ENCODE peak calls at places on chromosomes 16 and 17, in ten cellular contexts. One of them, this sample, is unnamed.
A peak's percentile ranks its signal among the peaks of the same experiment; 100 is the strongest.

GRCh38 chr16:8569650-8570338 is 20.5 kb downstream of the TMEM114 start:
- DNase-seq in A549: no peak
- DNase-seq in Peyer's patch: no peak
- DNase-seq in esophagus squamous epithelium: no peak
- DNase-seq in prostate gland: no peak
- DNase-seq in HCT116: no peak
- DNase-seq in lower leg skin: no peak
- DNase-seq in breast epithelium: no peak
- DNase-seq in adrenal gland: no peak
- DNase-seq in stomach: no peak
- DNase-seq in this sample: no peak

GRCh38 chr16:23353440-23353839 is 51.3 kb downstream of the SCNN1B start:
- DNase-seq in A549: no peak
- DNase-seq in Peyer's patch: no peak
- DNase-seq in esophagus squamous epithelium: no peak
- DNase-seq in prostate gland: no peak
- DNase-seq in HCT116: no peak
- DNase-seq in lower leg skin: no peak
- DNase-seq in breast epithelium: no peak
- DNase-seq in adrenal gland: no peak
- DNase-seq in stomach: no peak
- DNase-seq in this sample: no peak

GRCh38 chr17:61323696-61324539 is 75.7 kb upstream of the TBX2 start:
- DNase-seq in A549: peak; percentile 51
- DNase-seq in Peyer's patch: no peak
- DNase-seq in esophagus squamous epithelium: no peak
- DNase-seq in prostate gland: no peak
- DNase-seq in HCT116: no peak
- DNase-seq in lower leg skin: no peak
- DNase-seq in breast epithelium: no peak
- DNase-seq in adrenal gland: no peak
- DNase-seq in stomach: no peak
- DNase-seq in this sample: no peak

GRCh38 chr17:2064980-2065785 is 10.3 kb downstream of the HIC1 start:
- DNase-seq in A549: peak; percentile 59
- DNase-seq in Peyer's patch: no peak
- DNase-seq in esophagus squamous epithelium: no peak
- DNase-seq in prostate gland: no peak
- DNase-seq in HCT116: no peak
- DNase-seq in lower leg skin: no peak
- DNase-seq in breast epithelium: no peak
- DNase-seq in adrenal gland: peak; percentile 71
- DNase-seq in stomach: no peak
- DNase-seq in this sample: no peak

GRCh38 chr16:78390070-78390469 is 290.6 kb downstream of the WWOX start:
- DNase-seq in A549: no peak
- DNase-seq in Peyer's patch: no peak
- DNase-seq in esophagus squamous epithelium: no peak
- DNase-seq in prostate gland: no peak
- DNase-seq in HCT116: no peak
- DNase-seq in lower leg skin: no peak
- DNase-seq in breast epithelium: no peak
- DNase-seq in adrenal gland: no peak
- DNase-seq in stomach: no peak
- DNase-seq in this sample: no peak

GRCh38 chr17:59221159-59221847 is 992 bp downstream of the GDPD1 start:
- DNase-seq in A549: no peak
- DNase-seq in Peyer's patch: no peak
- DNase-seq in esophagus squamous epithelium: no peak
- DNase-seq in prostate gland: no peak
- DNase-seq in HCT116: no peak
- DNase-seq in lower leg skin: no peak
- DNase-seq in breast epithelium: no peak
- DNase-seq in adrenal gland: no peak
- DNase-seq in stomach: no peak
- DNase-seq in this sample: no peak

GRCh38 chr17:17445925-17446665 is 30.7 kb upstream of the MED9 start:
- DNase-seq in A549: peak; percentile 98
- DNase-seq in Peyer's patch: peak; percentile 51
- DNase-seq in esophagus squamous epithelium: no peak
- DNase-seq in prostate gland: peak; percentile 76
- DNase-seq in HCT116: peak; percentile 76
- DNase-seq in lower leg skin: peak; percentile 43
- DNase-seq in breast epithelium: peak; percentile 76
- DNase-seq in adrenal gland: no peak
- DNase-seq in stomach: peak; percentile 83
- DNase-seq in this sample: peak; percentile 94

GRCh38 chr16:87487361-87487924 is 5.4 kb downstream of the ZCCHC14 start:
- DNase-seq in A549: no peak
- DNase-seq in Peyer's patch: peak; percentile 82
- DNase-seq in esophagus squamous epithelium: no peak
- DNase-seq in prostate gland: no peak
- DNase-seq in HCT116: peak; percentile 69
- DNase-seq in lower leg skin: peak; percentile 55
- DNase-seq in breast epithelium: peak; percentile 43
- DNase-seq in adrenal gland: peak; percentile 75
- DNase-seq in stomach: peak; percentile 79
- DNase-seq in this sample: no peak

GRCh38 chr17:43465049-43465448 is 18.7 kb upstream of the DHX8 start:
- DNase-seq in A549: no peak
- DNase-seq in Peyer's patch: no peak
- DNase-seq in esophagus squamous epithelium: no peak
- DNase-seq in prostate gland: no peak
- DNase-seq in HCT116: no peak
- DNase-seq in lower leg skin: no peak
- DNase-seq in breast epithelium: no peak
- DNase-seq in adrenal gland: no peak
- DNase-seq in stomach: no peak
- DNase-seq in this sample: no peak
- TF ChIP-seq POLR2A in A549: no peak
- TF ChIP-seq POLR2A in Peyer's patch: no peak
- TF ChIP-seq POLR2A in esophagus squamous epithelium: no peak
- TF ChIP-seq POLR2A in prostate gland: no peak
- TF ChIP-seq POLR2A in HCT116: no peak
- TF ChIP-seq POLR2A in lower leg skin: no peak
- TF ChIP-seq POLR2A in breast epithelium: no peak
- TF ChIP-seq POLR2A in adrenal gland: no peak
- TF ChIP-seq POLR2A in stomach: no peak
- TF ChIP-seq POLR2A in this sample: no peak

GRCh38 chr16:14602443-14602963 is 27.6 kb downstream of the PARN start:
- DNase-seq in A549: no peak
- DNase-seq in Peyer's patch: no peak
- DNase-seq in esophagus squamous epithelium: no peak
- DNase-seq in prostate gland: no peak
- DNase-seq in HCT116: no peak
- DNase-seq in lower leg skin: no peak
- DNase-seq in breast epithelium: no peak
- DNase-seq in adrenal gland: no peak
- DNase-seq in stomach: no peak
- DNase-seq in this sample: no peak

GRCh38 chr16:14606102-14606501 is 24.0 kb downstream of the PARN start:
- DNase-seq in A549: no peak
- DNase-seq in Peyer's patch: no peak
- DNase-seq in esophagus squamous epithelium: no peak
- DNase-seq in prostate gland: no peak
- DNase-seq in HCT116: no peak
- DNase-seq in lower leg skin: no peak
- DNase-seq in breast epithelium: no peak
- DNase-seq in adrenal gland: no peak
- DNase-seq in stomach: no peak
- DNase-seq in this sample: no peak

DNA sequence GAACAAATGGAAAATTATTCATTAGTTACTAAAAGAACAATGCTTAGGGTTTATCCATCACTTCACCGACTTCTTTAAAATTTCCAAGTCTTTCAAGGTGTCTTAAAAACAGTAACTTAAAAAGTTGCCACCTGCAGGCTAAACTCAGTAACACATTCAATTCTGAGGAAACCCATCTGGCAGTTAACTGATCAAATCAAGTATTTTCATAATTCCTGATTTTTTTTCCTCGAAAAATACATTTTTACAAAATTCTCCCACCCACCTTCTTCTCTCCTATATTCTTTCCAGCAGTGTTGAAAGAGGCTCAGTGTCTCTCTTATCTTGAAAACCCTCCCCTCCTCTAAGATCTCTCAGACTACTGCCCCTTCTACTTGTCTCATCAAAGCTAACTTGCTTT is 29.9 kb downstream of the PARN start:
- DNase-seq in A549: peak; percentile 59
- DNase-seq in Peyer's patch: no peak
- DNase-seq in esophagus squamous epithelium: no peak
- DNase-seq in prostate gland: no peak
- DNase-seq in HCT116: peak; percentile 10
- DNase-seq in lower leg skin: no peak
- DNase-seq in breast epithelium: no peak
- DNase-seq in adrenal gland: no peak
- DNase-seq in stomach: no peak
- DNase-seq in this sample: peak; percentile 18
- TF ChIP-seq POLR2A in A549: no peak
- TF ChIP-seq POLR2A in Peyer's patch: no peak
- TF ChIP-seq POLR2A in esophagus squamous epithelium: no peak
- TF ChIP-seq POLR2A in prostate gland: no peak
- TF ChIP-seq POLR2A in HCT116: no peak
- TF ChIP-seq POLR2A in lower leg skin: no peak
- TF ChIP-seq POLR2A in breast epithelium: no peak
- TF ChIP-seq POLR2A in adrenal gland: no peak
- TF ChIP-seq POLR2A in stomach: no peak
- TF ChIP-seq POLR2A in this sample: no peak

GRCh38 chr16:56643833-56644232 is 5.4 kb downstream of the MT1A start:
- DNase-seq in A549: no peak
- DNase-seq in Peyer's patch: no peak
- DNase-seq in esophagus squamous epithelium: no peak
- DNase-seq in prostate gland: no peak
- DNase-seq in HCT116: no peak
- DNase-seq in lower leg skin: no peak
- DNase-seq in breast epithelium: no peak
- DNase-seq in adrenal gland: no peak
- DNase-seq in stomach: no peak
- DNase-seq in this sample: no peak
- TF ChIP-seq POLR2A in A549: no peak
- TF ChIP-seq POLR2A in Peyer's patch: no peak
- TF ChIP-seq POLR2A in esophagus squamous epithelium: no peak
- TF ChIP-seq POLR2A in prostate gland: no peak
- TF ChIP-seq POLR2A in HCT116: no peak
- TF ChIP-seq POLR2A in lower leg skin: no peak
- TF ChIP-seq POLR2A in breast epithelium: no peak
- TF ChIP-seq POLR2A in adrenal gland: no peak
- TF ChIP-seq POLR2A in stomach: no peak
- TF ChIP-seq POLR2A in this sample: no peak

GRCh38 chr16:56615353-56615752 is 7.0 kb downstream of the MT2A start:
- DNase-seq in A549: no peak
- DNase-seq in Peyer's patch: no peak
- DNase-seq in esophagus squamous epithelium: no peak
- DNase-seq in prostate gland: no peak
- DNase-seq in HCT116: no peak
- DNase-seq in lower leg skin: no peak
- DNase-seq in breast epithelium: no peak
- DNase-seq in adrenal gland: no peak
- DNase-seq in stomach: no peak
- DNase-seq in this sample: no peak

GRCh38 chr16:56617212-56618085 is 8.1 kb upstream of the MT1E start:
- DNase-seq in A549: no peak
- DNase-seq in Peyer's patch: peak; percentile 77
- DNase-seq in esophagus squamous epithelium: no peak
- DNase-seq in prostate gland: peak; percentile 71
- DNase-seq in HCT116: no peak
- DNase-seq in lower leg skin: peak; percentile 67
- DNase-seq in breast epithelium: peak; percentile 54
- DNase-seq in adrenal gland: peak; percentile 83
- DNase-seq in stomach: peak; percentile 80
- DNase-seq in this sample: no peak

GRCh38 chr16:56613706-56614105 is 5.3 kb downstream of the MT2A start:
- DNase-seq in A549: no peak
- DNase-seq in Peyer's patch: no peak
- DNase-seq in esophagus squamous epithelium: no peak
- DNase-seq in prostate gland: no peak
- DNase-seq in HCT116: no peak
- DNase-seq in lower leg skin: no peak
- DNase-seq in breast epithelium: no peak
- DNase-seq in adrenal gland: no peak
- DNase-seq in stomach: no peak
- DNase-seq in this sample: no peak

GRCh38 chr16:56616608-56617211 is 8.3 kb downstream of the MT2A start:
- DNase-seq in A549: no peak
- DNase-seq in Peyer's patch: no peak
- DNase-seq in esophagus squamous epithelium: no peak
- DNase-seq in prostate gland: no peak
- DNase-seq in HCT116: no peak
- DNase-seq in lower leg skin: no peak
- DNase-seq in breast epithelium: no peak
- DNase-seq in adrenal gland: no peak
- DNase-seq in stomach: no peak
- DNase-seq in this sample: no peak

GRCh38 chr16:56614549-56614991 is 6.2 kb downstream of the MT2A start:
- DNase-seq in A549: peak; percentile 37
- DNase-seq in Peyer's patch: no peak
- DNase-seq in esophagus squamous epithelium: no peak
- DNase-seq in prostate gland: no peak
- DNase-seq in HCT116: no peak
- DNase-seq in lower leg skin: no peak
- DNase-seq in breast epithelium: no peak
- DNase-seq in adrenal gland: no peak
- DNase-seq in stomach: no peak
- DNase-seq in this sample: peak; percentile 54
- TF ChIP-seq POLR2A in A549: no peak
- TF ChIP-seq POLR2A in Peyer's patch: no peak
- TF ChIP-seq POLR2A in esophagus squamous epithelium: no peak
- TF ChIP-seq POLR2A in prostate gland: no peak
- TF ChIP-seq POLR2A in HCT116: no peak
- TF ChIP-seq POLR2A in lower leg skin: no peak
- TF ChIP-seq POLR2A in breast epithelium: no peak
- TF ChIP-seq POLR2A in adrenal gland: no peak
- TF ChIP-seq POLR2A in stomach: no peak
- TF ChIP-seq POLR2A in this sample: no peak

GRCh38 chr16:349211-349610 is 3.3 kb downstream of the AXIN1 start:
- DNase-seq in A549: no peak
- DNase-seq in Peyer's patch: no peak
- DNase-seq in esophagus squamous epithelium: no peak
- DNase-seq in prostate gland: no peak
- DNase-seq in HCT116: no peak
- DNase-seq in lower leg skin: no peak
- DNase-seq in breast epithelium: no peak
- DNase-seq in adrenal gland: no peak
- DNase-seq in stomach: no peak
- DNase-seq in this sample: no peak
- TF ChIP-seq POLR2A in A549: no peak
- TF ChIP-seq POLR2A in Peyer's patch: no peak
- TF ChIP-seq POLR2A in esophagus squamous epithelium: no peak
- TF ChIP-seq POLR2A in prostate gland: no peak
- TF ChIP-seq POLR2A in HCT116: no peak
- TF ChIP-seq POLR2A in lower leg skin: no peak
- TF ChIP-seq POLR2A in breast epithelium: no peak
- TF ChIP-seq POLR2A in adrenal gland: peak; percentile 40
- TF ChIP-seq POLR2A in stomach: no peak
- TF ChIP-seq POLR2A in this sample: no peak

This sample was measured in H54.